ENCODE peak calls at places on chromosomes 1 and 21, in four cellular contexts. I is HCT116, J is K562, G is HepG2. Y is an unnamed sample.
A peak's percentile ranks its signal among the peaks of the same experiment; 100 is the strongest.

GRCh38 chr21:42397291-42398129 is 1.7 kb upstream of the TMPRSS3 start:
- DNase-seq in I (no peak), J (peak; percentile 37), G (no peak), Y (no peak)

GRCh38 chr1:30847358-30847972 is 61.1 kb downstream of the SDC3 start:
- DNase-seq in I (no peak), J (peak; percentile 38), G (peak; percentile 90), Y (no peak)

GRCh38 chr21:30882907-30883597 is 1.7 kb upstream of the KRTAP11-1 start:
- DNase-seq in I (no peak), J (no peak), G (no peak), Y (no peak)

GRCh38 chr1:170010443-170010842 is 64.1 kb downstream of the KIFAP3 start:
- DNase-seq in I (peak; percentile 55), J (peak; percentile 73), G (peak; percentile 44), Y (no peak)

GRCh38 chr1:94739521-94740061 is 80.6 kb upstream of the SLC44A3 start:
- DNase-seq in I (no peak), J (no peak), G (no peak), Y (no peak)

GRCh38 chr1:194731025-194731424 is 1544.6 kb upstream of the B3GALT2 start:
- DNase-seq in I (no peak), J (no peak), G (no peak), Y (no peak)

GRCh38 chr1:3625151-3625907 is 514 bp downstream of the TPRG1L start:
- DNase-seq in I (no peak), J (peak; percentile 84), G (peak; percentile 64), Y (no peak)

GRCh38 chr1:85229574-85230097 is 28.8 kb upstream of the SYDE2 start:
- DNase-seq in I (peak; percentile 49), J (no peak), G (peak; percentile 50), Y (no peak)

GRCh38 chr1:22296701-22297591 is 154.0 kb upstream of the WNT4 start:
- DNase-seq in I (no peak), J (peak; percentile 61), G (no peak), Y (no peak)

GRCh38 chr1:171654705-171655214 is 2.3 kb upstream of the MYOC start:
- DNase-seq in I (no peak), J (no peak), G (no peak), Y (no peak)

GRCh38 chr1:56506314-56506743 is 73.0 kb downstream of the PLPP3 start:
- DNase-seq in I (no peak), J (peak; percentile 27), G (no peak), Y (no peak)

GRCh38 chr1:109821221-109821669 is 57.5 kb upstream of the EPS8L3 start:
- DNase-seq in I (no peak), J (peak; percentile 40), G (no peak), Y (no peak)
- TF ChIP-seq TCF7L2 in I (no peak), J (no peak), G (no peak), Y (no peak)

GRCh38 chr1:222950892-222951291 is 136.1 kb downstream of the DISP1 start:
- DNase-seq in I (no peak), J (no peak), G (no peak), Y (no peak)
- TF ChIP-seq TCF7L2 in I (no peak), J (no peak), G (no peak), Y (no peak)

GRCh38 chr1:45750298-45751038 is at the start of gene IPP:
- DNase-seq in I (peak; percentile 94), J (peak; percentile 99), G (peak; percentile 95), Y (peak; percentile 81)
- TF ChIP-seq TCF7L2 in I (no peak), J (no peak), G (no peak), Y (no peak)

GRCh38 chr1:244012232-244012631 is 38.9 kb upstream of the ZBTB18 start:
- DNase-seq in I (no peak), J (no peak), G (no peak), Y (no peak)
- TF ChIP-seq TCF7L2 in I (no peak), J (no peak), G (no peak), Y (no peak)

GRCh38 chr21:39979321-39979720 is 112.1 kb downstream of the PCP4 start:
- DNase-seq in I (no peak), J (no peak), G (no peak), Y (no peak)

DNA sequence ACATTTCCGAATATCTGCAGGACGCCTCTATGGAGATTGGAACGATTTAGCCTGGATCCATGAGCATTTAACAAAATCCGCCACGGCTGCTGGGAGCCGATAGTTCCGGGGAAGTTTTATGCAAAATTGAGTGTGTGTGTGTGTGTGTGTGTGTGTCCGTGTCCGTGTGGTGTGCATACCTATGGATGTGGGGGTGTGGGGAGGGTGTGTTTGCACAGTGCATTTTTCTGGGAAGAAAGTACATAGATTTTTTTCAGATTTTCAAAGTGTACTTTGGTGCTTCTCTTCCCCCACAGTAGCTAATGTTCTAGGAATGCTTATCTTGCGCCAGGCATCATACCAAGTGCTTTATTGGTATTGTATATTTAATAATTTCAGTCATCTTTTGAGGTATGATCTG is 117.4 kb downstream of the PCP4 start:
- DNase-seq in I (no peak), J (no peak), G (no peak), Y (no peak)
- TF ChIP-seq TCF7L2 in I (no peak), J (no peak), G (no peak), Y (no peak)

Y was measured in Panc1.